ENCODE peak calls at places on chromosomes 6 and 20, in seven cellular contexts. One of them, this sample, is unnamed.

GRCh38 chr20:38132156-38132909 is 32.7 kb downstream of the TGM2 start:
- DNase-seq in PC-3: no peak
- DNase-seq in left lung: no peak
- DNase-seq in psoas muscle: no peak
- DNase-seq in pancreas: no peak
- DNase-seq in left ventricle myocardium inferior: no peak
- DNase-seq in Peyer's patch: no peak
- DNase-seq in this sample: no peak

GRCh38 chr20:10585308-10585707 is 88.5 kb downstream of the JAG1 start:
- DNase-seq in left ventricle myocardium inferior: no peak
- DNase-seq in PC-3: no peak
- DNase-seq in psoas muscle: no peak
- DNase-seq in left lung: no peak
- DNase-seq in Peyer's patch: no peak
- DNase-seq in pancreas: no peak
- DNase-seq in this sample: no peak

GRCh38 chr6:15421945-15422733 is 176.3 kb downstream of the JARID2 start:
- DNase-seq in left ventricle myocardium inferior: no peak
- DNase-seq in PC-3: no peak
- DNase-seq in psoas muscle: no peak
- DNase-seq in Peyer's patch: no peak
- DNase-seq in left lung: no peak
- DNase-seq in pancreas: no peak
- DNase-seq in this sample: no peak

GRCh38 chr20:45061244-45061643 is 39.7 kb downstream of the KCNS1 start:
- DNase-seq in Peyer's patch: no peak
- DNase-seq in pancreas: no peak
- DNase-seq in PC-3: peak; percentile 96
- DNase-seq in left lung: no peak
- DNase-seq in left ventricle myocardium inferior: no peak
- DNase-seq in psoas muscle: no peak
- DNase-seq in this sample: no peak

GRCh38 chr6:142735182-142735581 is 209.8 kb downstream of the HIVEP2 start:
- DNase-seq in left ventricle myocardium inferior: no peak
- DNase-seq in psoas muscle: no peak
- DNase-seq in left lung: no peak
- DNase-seq in pancreas: no peak
- DNase-seq in PC-3: peak; percentile 12
- DNase-seq in Peyer's patch: no peak
- DNase-seq in this sample: no peak

GRCh38 chr6:111601875-111602274 is 3.8 kb downstream of the TRAF3IP2 start:
- DNase-seq in psoas muscle: no peak
- DNase-seq in Peyer's patch: no peak
- DNase-seq in left lung: no peak
- DNase-seq in PC-3: no peak
- DNase-seq in pancreas: no peak
- DNase-seq in left ventricle myocardium inferior: no peak
- DNase-seq in this sample: peak; percentile 50

GRCh38 chr20:46715292-46715756 is 5.9 kb downstream of the SLC2A10 start:
- DNase-seq in PC-3: peak; percentile 86
- DNase-seq in pancreas: no peak
- DNase-seq in left ventricle myocardium inferior: no peak
- DNase-seq in left lung: no peak
- DNase-seq in psoas muscle: peak; percentile 57
- DNase-seq in Peyer's patch: no peak
- DNase-seq in this sample: peak; percentile 60

GRCh38 chr20:6265204-6265904 is 142.5 kb upstream of the FERMT1 start:
- DNase-seq in psoas muscle: no peak
- DNase-seq in pancreas: no peak
- DNase-seq in left ventricle myocardium inferior: no peak
- DNase-seq in Peyer's patch: no peak
- DNase-seq in PC-3: peak; percentile 72
- DNase-seq in left lung: no peak
- DNase-seq in this sample: no peak

GRCh38 chr6:143596857-143597256 is 80.9 kb upstream of the PHACTR2 start:
- DNase-seq in psoas muscle: peak; percentile 72
- DNase-seq in left ventricle myocardium inferior: peak; percentile 59
- DNase-seq in pancreas: no peak
- DNase-seq in PC-3: no peak
- DNase-seq in left lung: no peak
- DNase-seq in Peyer's patch: no peak
- DNase-seq in this sample: peak; percentile 90

GRCh38 chr6:4806308-4807190 is 30.3 kb downstream of the CDYL start:
- DNase-seq in pancreas: no peak
- DNase-seq in left ventricle myocardium inferior: no peak
- DNase-seq in Peyer's patch: no peak
- DNase-seq in PC-3: no peak
- DNase-seq in psoas muscle: no peak
- DNase-seq in left lung: no peak
- DNase-seq in this sample: peak; percentile 55

GRCh38 chr6:34709386-34709785 is 12.8 kb upstream of the ILRUN start:
- DNase-seq in Peyer's patch: no peak
- DNase-seq in left ventricle myocardium inferior: peak; percentile 83
- DNase-seq in left lung: no peak
- DNase-seq in pancreas: peak; percentile 96
- DNase-seq in PC-3: no peak
- DNase-seq in psoas muscle: peak; percentile 58
- DNase-seq in this sample: peak; percentile 90

GRCh38 chr6:158564243-158565121 is 4.6 kb downstream of the TMEM181 start:
- DNase-seq in Peyer's patch: no peak
- DNase-seq in PC-3: no peak
- DNase-seq in psoas muscle: no peak
- DNase-seq in left ventricle myocardium inferior: no peak
- DNase-seq in left lung: no peak
- DNase-seq in pancreas: no peak
- DNase-seq in this sample: no peak

GRCh38 chr20:25399038-25399430 is 8.4 kb upstream of the ABHD12 start:
- DNase-seq in pancreas: no peak
- DNase-seq in PC-3: peak; percentile 96
- DNase-seq in Peyer's patch: no peak
- DNase-seq in left lung: no peak
- DNase-seq in psoas muscle: no peak
- DNase-seq in left ventricle myocardium inferior: no peak
- DNase-seq in this sample: peak; percentile 50

GRCh38 chr20:41249781-41250281 is 67.7 kb downstream of the ZHX3 start:
- DNase-seq in PC-3: peak; percentile 25
- DNase-seq in pancreas: no peak
- DNase-seq in Peyer's patch: no peak
- DNase-seq in psoas muscle: no peak
- DNase-seq in left ventricle myocardium inferior: no peak
- DNase-seq in left lung: no peak
- DNase-seq in this sample: no peak

GRCh38 chr6:32968770-32969684 is 633 bp downstream of the BRD2 start:
- DNase-seq in pancreas: peak; percentile 84
- DNase-seq in left lung: peak; percentile 90
- DNase-seq in PC-3: peak; percentile 73
- DNase-seq in left ventricle myocardium inferior: peak; percentile 80
- DNase-seq in psoas muscle: peak; percentile 77
- DNase-seq in Peyer's patch: peak; percentile 77
- DNase-seq in this sample: peak; percentile 83

GRCh38 chr6:32965901-32966300 is 2.5 kb upstream of the BRD2 start:
- DNase-seq in PC-3: no peak
- DNase-seq in left ventricle myocardium inferior: no peak
- DNase-seq in pancreas: no peak
- DNase-seq in psoas muscle: no peak
- DNase-seq in left lung: no peak
- DNase-seq in Peyer's patch: no peak
- DNase-seq in this sample: no peak

GRCh38 chr6:32967151-32968091 is 973 bp upstream of the BRD2 start:
- DNase-seq in pancreas: no peak
- DNase-seq in left ventricle myocardium inferior: no peak
- DNase-seq in left lung: no peak
- DNase-seq in Peyer's patch: no peak
- DNase-seq in PC-3: peak; percentile 64
- DNase-seq in psoas muscle: no peak
- DNase-seq in this sample: no peak

GRCh38 chr6:32969685-32970412 is 1.5 kb downstream of the BRD2 start:
- DNase-seq in left ventricle myocardium inferior: peak; percentile 77
- DNase-seq in left lung: peak; percentile 87
- DNase-seq in Peyer's patch: peak; percentile 84
- DNase-seq in pancreas: peak; percentile 78
- DNase-seq in PC-3: peak; percentile 99
- DNase-seq in psoas muscle: peak; percentile 78
- DNase-seq in this sample: peak; percentile 86

DNA sequence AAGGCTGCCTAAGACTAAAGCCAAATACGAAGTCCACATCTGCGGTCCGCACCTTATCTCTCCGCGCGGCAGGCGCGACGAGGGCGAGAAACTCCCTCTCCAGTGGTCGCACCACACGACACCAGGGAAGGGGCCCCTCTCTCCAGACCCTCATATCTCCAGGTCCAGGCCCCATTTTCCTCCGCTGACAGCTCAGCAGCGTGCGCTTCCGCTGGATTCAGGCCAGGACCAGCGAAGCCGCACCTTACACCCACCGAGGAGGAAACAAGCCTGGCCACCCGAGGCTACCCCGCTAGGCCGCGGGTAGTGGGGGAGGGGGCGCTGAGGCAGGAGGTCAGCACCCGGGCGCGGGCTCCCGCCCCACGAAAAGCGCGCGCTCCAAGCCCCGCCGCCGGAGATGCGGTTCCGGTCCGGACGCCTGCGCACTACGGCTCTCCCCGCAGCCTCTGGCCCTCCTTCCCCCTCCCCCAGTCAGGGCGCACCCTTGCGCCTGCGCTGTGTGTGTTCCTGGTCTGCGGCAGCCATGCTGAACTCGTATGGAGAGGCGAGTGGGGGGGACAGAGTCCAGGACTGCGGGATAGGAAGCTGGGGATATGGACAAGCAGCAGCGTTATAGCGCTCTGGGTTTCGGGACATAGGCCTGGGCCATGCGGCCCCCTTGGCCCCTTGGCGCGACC is at the start of gene BRD2:
- DNase-seq in left ventricle myocardium inferior: peak; percentile 96
- DNase-seq in Peyer's patch: peak; percentile 98
- DNase-seq in psoas muscle: peak; percentile 97
- DNase-seq in left lung: peak; percentile 99
- DNase-seq in pancreas: peak; percentile 98
- DNase-seq in PC-3: peak; percentile 98
- DNase-seq in this sample: peak; percentile 95
- H3K4me1 ChIP-seq in left ventricle myocardium inferior: peaks cover 58% of the 10 kb centered on the region
- H3K4me1 ChIP-seq in Peyer's patch: peaks cover 2% of the 10 kb centered on the region
- H3K4me1 ChIP-seq in psoas muscle: peaks cover 21% of the 10 kb centered on the region
- H3K4me1 ChIP-seq in left lung: peaks cover 42% of the 10 kb centered on the region
- H3K4me1 ChIP-seq in pancreas: peaks cover 16% of the 10 kb centered on the region
- H3K4me1 ChIP-seq in PC-3: peaks cover 38% of the 10 kb centered on the region
- H3K4me1 ChIP-seq in this sample: peaks cover 26% of the 10 kb centered on the region

GRCh38 chr6:121873595-121873994 is 438.1 kb downstream of the GJA1 start:
- DNase-seq in PC-3: no peak
- DNase-seq in left ventricle myocardium inferior: no peak
- DNase-seq in Peyer's patch: no peak
- DNase-seq in psoas muscle: no peak
- DNase-seq in pancreas: no peak
- DNase-seq in left lung: no peak
- DNase-seq in this sample: no peak
- TF ChIP-seq CTCF in PC-3: no peak
- TF ChIP-seq CTCF in left ventricle myocardium inferior: no peak
- TF ChIP-seq CTCF in Peyer's patch: no peak
- TF ChIP-seq CTCF in psoas muscle: no peak
- TF ChIP-seq CTCF in pancreas: no peak
- TF ChIP-seq CTCF in left lung: no peak
- TF ChIP-seq CTCF in this sample: no peak

GRCh38 chr20:58010666-58011065 is 217.8 kb downstream of the ANKRD60 start:
- DNase-seq in pancreas: no peak
- DNase-seq in psoas muscle: no peak
- DNase-seq in left ventricle myocardium inferior: no peak
- DNase-seq in PC-3: no peak
- DNase-seq in left lung: no peak
- DNase-seq in Peyer's patch: no peak
- DNase-seq in this sample: peak; percentile 4
- H3K4me3 ChIP-seq in pancreas: no peak overlapping the region
- H3K4me3 ChIP-seq in psoas muscle: no peak overlapping the region
- H3K4me3 ChIP-seq in left ventricle myocardium inferior: no peak overlapping the region
- H3K4me3 ChIP-seq in PC-3: no peak overlapping the region
- H3K4me3 ChIP-seq in left lung: no peak overlapping the region
- H3K4me3 ChIP-seq in Peyer's patch: no peak overlapping the region
- H3K4me3 ChIP-seq in this sample: no peak overlapping the region

GRCh38 chr20:19249515-19249914 is 37.1 kb downstream of the SLC24A3 start:
- DNase-seq in PC-3: peak; percentile 45
- DNase-seq in left ventricle myocardium inferior: no peak
- DNase-seq in left lung: no peak
- DNase-seq in Peyer's patch: no peak
- DNase-seq in psoas muscle: no peak
- DNase-seq in pancreas: no peak
- DNase-seq in this sample: no peak
- H3K4me1 ChIP-seq in PC-3: no peaks in the 10 kb centered on the region
- H3K4me1 ChIP-seq in left ventricle myocardium inferior: peaks cover 5% of the 10 kb centered on the region
- H3K4me1 ChIP-seq in left lung: peaks cover 41% of the 10 kb centered on the region
- H3K4me1 ChIP-seq in Peyer's patch: no peaks in the 10 kb centered on the region
- H3K4me1 ChIP-seq in psoas muscle: no peaks in the 10 kb centered on the region
- H3K4me1 ChIP-seq in pancreas: no peaks in the 10 kb centered on the region
- H3K4me1 ChIP-seq in this sample: no peaks in the 10 kb centered on the region

GRCh38 chr20:62900692-62901584 is 25.4 kb downstream of the DIDO1 start:
- DNase-seq in PC-3: peak; percentile 76
- DNase-seq in left ventricle myocardium inferior: no peak
- DNase-seq in left lung: no peak
- DNase-seq in pancreas: no peak
- DNase-seq in Peyer's patch: no peak
- DNase-seq in psoas muscle: no peak
- DNase-seq in this sample: no peak

GRCh38 chr20:62898970-62899632 is 27.2 kb downstream of the DIDO1 start:
- DNase-seq in Peyer's patch: no peak
- DNase-seq in pancreas: no peak
- DNase-seq in left ventricle myocardium inferior: no peak
- DNase-seq in PC-3: no peak
- DNase-seq in psoas muscle: no peak
- DNase-seq in left lung: no peak
- DNase-seq in this sample: no peak

GRCh38 chr20:62898093-62898964 is 28.0 kb downstream of the DIDO1 start:
- DNase-seq in pancreas: no peak
- DNase-seq in left ventricle myocardium inferior: no peak
- DNase-seq in PC-3: no peak
- DNase-seq in Peyer's patch: no peak
- DNase-seq in psoas muscle: no peak
- DNase-seq in left lung: no peak
- DNase-seq in this sample: no peak

GRCh38 chr20:62900052-62900691 is 26.1 kb downstream of the DIDO1 start:
- DNase-seq in left lung: peak; percentile 86
- DNase-seq in Peyer's patch: peak; percentile 82
- DNase-seq in pancreas: peak; percentile 79
- DNase-seq in psoas muscle: peak; percentile 74
- DNase-seq in PC-3: peak; percentile 74
- DNase-seq in left ventricle myocardium inferior: peak; percentile 64
- DNase-seq in this sample: peak; percentile 82

GRCh38 chr20:62899633-62900051 is 26.7 kb downstream of the DIDO1 start:
- DNase-seq in PC-3: no peak
- DNase-seq in left ventricle myocardium inferior: no peak
- DNase-seq in left lung: no peak
- DNase-seq in psoas muscle: no peak
- DNase-seq in pancreas: no peak
- DNase-seq in Peyer's patch: no peak
- DNase-seq in this sample: peak; percentile 60
- TF ChIP-seq CTCF in PC-3: no peak
- TF ChIP-seq CTCF in left ventricle myocardium inferior: no peak
- TF ChIP-seq CTCF in left lung: no peak
- TF ChIP-seq CTCF in psoas muscle: no peak
- TF ChIP-seq CTCF in pancreas: no peak
- TF ChIP-seq CTCF in Peyer's patch: peak; percentile 16
- TF ChIP-seq CTCF in this sample: no peak

This sample was measured in testis.